ENCODE peak calls at places on chromosomes 4 and X, in six cellular contexts. T is amniotic stem cell; R is stimulated activated CD4-positive, alpha-beta T cell treated with anti-CD3 and anti-CD28 coated beads, TNF-alpha, amount 100 ng/mL, for 24 hours; M is OCI-M1; Y is endothelial cell; N is SW480. B is an unnamed sample.

GRCh38 chr4:117225441-117225840 is 140.1 kb upstream of the TRAM1L1 start:
- DNase-seq in T (no peak), R (no peak), M (no peak), Y (no peak), N (no peak), B (no peak)

GRCh38 chr4:178812866-178813265 is 1370.6 kb upstream of the AGA start:
- DNase-seq in T (no peak), R (no peak), M (no peak), Y (no peak), N (no peak), B (no peak)

GRCh38 chr4:90137545-90137944 is 10.4 kb downstream of the CCSER1 start:
- DNase-seq in T (no peak), R (no peak), M (no peak), Y (no peak), N (no peak), B (no peak)

GRCh38 chrX:131827935-131828334 is 195.2 kb upstream of the STK26 start:
- DNase-seq in T (no peak), R (no peak), M (peak; percentile 85), Y (peak; percentile 38), N (peak; percentile 58), B (peak; percentile 43)

GRCh38 chrX:10756365-10756915 is 136.1 kb upstream of the MID1 start:
- DNase-seq in T (no peak), R (no peak), M (no peak), Y (no peak), N (peak; percentile 17), B (no peak)

GRCh38 chrX:130669233-130669632 is 233.8 kb downstream of the ENOX2 start:
- DNase-seq in T (no peak), R (no peak), M (no peak), Y (no peak), N (no peak), B (no peak)

GRCh38 chrX:2176733-2177132 is 324.0 kb downstream of the DHRSX start:
- DNase-seq in T (no peak), R (no peak), M (no peak), Y (no peak), N (no peak), B (no peak)

GRCh38 chrX:70168238-70169188 is 8.8 kb upstream of the DGAT2L6 start:
- DNase-seq in T (no peak), R (no peak), M (peak; percentile 59), Y (peak; percentile 3), N (peak; percentile 53), B (no peak)

GRCh38 chr4:185039508-185040273 is 21.4 kb downstream of the HELT start:
- DNase-seq in T (peak; percentile 16), R (no peak), M (peak; percentile 93), Y (peak; percentile 57), N (peak; percentile 71), B (peak; percentile 45)

GRCh38 chrX:22395372-22395771 is 122.7 kb downstream of the CBLL2 start:
- DNase-seq in T (no peak), R (no peak), M (peak; percentile 9), Y (no peak), N (peak; percentile 27), B (no peak)

GRCh38 chrX:47634871-47635575 is 5.3 kb upstream of the CFP start:
- DNase-seq in T (no peak), R (no peak), M (no peak), Y (no peak), N (no peak), B (no peak)

GRCh38 chrX:80708781-80709180 is 100.9 kb downstream of the BRWD3 start:
- DNase-seq in T (no peak), R (no peak), M (no peak), Y (no peak), N (no peak), B (no peak)

GRCh38 chrX:68490644-68491043 is 8.2 kb upstream of the YIPF6 start:
- DNase-seq in T (no peak), R (no peak), M (peak; percentile 65), Y (peak; percentile 19), N (peak; percentile 39), B (no peak)

GRCh38 chr4:86977621-86978184 is 42.9 kb downstream of the AFF1 start:
- DNase-seq in T (no peak), R (no peak), M (no peak), Y (no peak), N (peak; percentile 94), B (no peak)

B was measured in NCI-H1694 treated with DMSO at 0.1 percent for 48 hours.